ENCODE peak calls at places on chromosomes 2 and 18, in nine cellular contexts. D is SK-N-SH; P is body of pancreas; B is H1; E is left ventricle myocardium inferior; I is CD8-positive, alpha-beta T cell; K is astrocyte of the cerebellum; L is cardiac fibroblast; H is AG10803. V is an unnamed sample.

GRCh38 chr2:177666408-177666807 is 273.8 kb downstream of the AGPS start:
- DNase-seq in D (no peak), P (no peak), B (no peak), E (no peak), I (no peak), K (no peak), L (peak; percentile 22), H (no peak), V (peak; percentile 4)

GRCh38 chr18:47595816-47596501 is 334.5 kb downstream of the SMAD2 start:
- DNase-seq in D (no peak), P (no peak), B (peak; percentile 86), E (no peak), I (no peak), K (no peak), L (no peak), H (no peak), V (peak; percentile 10)

GRCh38 chr2:43075054-43075593 is 151.3 kb downstream of the ZFP36L2 start:
- DNase-seq in D (peak; percentile 66), P (peak; percentile 78), B (no peak), E (peak; percentile 81), I (no peak), K (peak; percentile 94), L (peak; percentile 98), H (peak; percentile 98), V (peak; percentile 100)

GRCh38 chr2:227163998-227164744 is at the start of the genes COL4A3 and COL4A4:
- DNase-seq in D (peak; percentile 55), P (peak; percentile 74), B (peak; percentile 66), E (peak; percentile 78), I (no peak), K (no peak), L (no peak), H (no peak), V (no peak)

GRCh38 chr18:29226201-29226600 is 1049.3 kb upstream of the CDH2 start:
- DNase-seq in D (no peak), P (no peak), B (no peak), E (no peak), I (no peak), K (no peak), L (peak; percentile 30), H (no peak), V (peak; percentile 77)

GRCh38 chr2:96100893-96101304 is 15.5 kb downstream of the ADRA2B start:
- DNase-seq in D (peak; percentile 18), P (peak; percentile 1), B (peak; percentile 32), E (no peak), I (peak; percentile 2), K (no peak), L (no peak), H (no peak), V (no peak)

GRCh38 chr2:12501469-12502147 is 215.1 kb upstream of the TRIB2 start:
- DNase-seq in D (no peak), P (peak; percentile 13), B (no peak), E (peak; percentile 49), I (peak; percentile 56), K (no peak), L (no peak), H (no peak), V (no peak)

GRCh38 chr2:97677480-97677879 is 8.0 kb downstream of the C2orf92 start:
- DNase-seq in D (no peak), P (no peak), B (no peak), E (no peak), I (no peak), K (no peak), L (no peak), H (no peak), V (no peak)

GRCh38 chr2:45802739-45803138 is 151.3 kb downstream of the PRKCE start:
- DNase-seq in D (no peak), P (no peak), B (no peak), E (no peak), I (no peak), K (no peak), L (no peak), H (no peak), V (no peak)

GRCh38 chr2:69100220-69100723 is 87.3 kb downstream of the ANTXR1 start:
- DNase-seq in D (no peak), P (peak; percentile 32), B (no peak), E (no peak), I (no peak), K (no peak), L (peak; percentile 46), H (peak; percentile 91), V (no peak)

GRCh38 chr2:169739351-169739750 is 5.7 kb downstream of the KLHL23 start:
- DNase-seq in D (no peak), P (no peak), B (no peak), E (no peak), I (no peak), K (no peak), L (no peak), H (no peak), V (no peak)

GRCh38 chr2:169734172-169734847 is 678 bp downstream of the KLHL23 start:
- DNase-seq in D (peak; percentile 83), P (peak; percentile 17), B (peak; percentile 76), E (no peak), I (no peak), K (no peak), L (no peak), H (no peak), V (no peak)

GRCh38 chr2:169738566-169739229 is 5.1 kb downstream of the KLHL23 start:
- DNase-seq in D (no peak), P (no peak), B (no peak), E (no peak), I (no peak), K (no peak), L (no peak), H (no peak), V (no peak)

GRCh38 chr2:169735623-169736022 is 2.0 kb downstream of the KLHL23 start:
- DNase-seq in D (no peak), P (no peak), B (no peak), E (no peak), I (no peak), K (no peak), L (no peak), H (no peak), V (no peak)

DNA sequence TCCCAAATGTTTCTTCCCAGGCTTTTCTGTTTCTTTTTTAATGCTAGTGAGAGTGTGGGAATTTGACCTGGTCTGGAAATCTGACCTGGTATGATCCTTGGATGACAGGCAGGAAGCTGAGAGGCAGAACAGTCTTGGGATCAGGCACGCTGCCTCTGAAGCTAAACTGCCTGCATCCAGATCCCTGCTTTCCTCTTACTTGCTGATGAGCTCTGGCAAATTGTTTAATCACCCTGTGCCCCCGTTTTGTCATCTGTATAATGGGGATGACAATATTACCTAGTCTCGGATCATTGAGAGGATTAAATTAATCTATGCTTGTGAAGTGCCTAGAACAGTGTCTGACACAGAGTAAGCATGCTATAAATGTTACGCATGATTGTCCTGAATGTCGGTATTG is 3.3 kb downstream of the KLHL23 start:
- DNase-seq in D (no peak), P (no peak), B (no peak), E (no peak), I (no peak), K (no peak), L (no peak), H (no peak), V (no peak)
- H3K4me3 ChIP-seq in D (peak overlapping the region; percentile 14), P (no peak overlapping the region), B (no peak overlapping the region), E (peak overlapping the region; percentile 78), I (no peak overlapping the region), K (peak overlapping the region; percentile 11), L (no peak overlapping the region), H (no peak overlapping the region), V (no peak overlapping the region)

GRCh38 chr18:68221116-68221724 is 493.7 kb downstream of the TMX3 start:
- DNase-seq in D (no peak), P (no peak), B (no peak), E (no peak), I (no peak), K (no peak), L (no peak), H (peak; percentile 67), V (no peak)
- H3K4me3 ChIP-seq in D (no peak overlapping the region), P (no peak overlapping the region), B (no peak overlapping the region), E (no peak overlapping the region), I (no peak overlapping the region), K (no peak overlapping the region), L (no peak overlapping the region), H (no peak overlapping the region), V (no peak overlapping the region)

DNA sequence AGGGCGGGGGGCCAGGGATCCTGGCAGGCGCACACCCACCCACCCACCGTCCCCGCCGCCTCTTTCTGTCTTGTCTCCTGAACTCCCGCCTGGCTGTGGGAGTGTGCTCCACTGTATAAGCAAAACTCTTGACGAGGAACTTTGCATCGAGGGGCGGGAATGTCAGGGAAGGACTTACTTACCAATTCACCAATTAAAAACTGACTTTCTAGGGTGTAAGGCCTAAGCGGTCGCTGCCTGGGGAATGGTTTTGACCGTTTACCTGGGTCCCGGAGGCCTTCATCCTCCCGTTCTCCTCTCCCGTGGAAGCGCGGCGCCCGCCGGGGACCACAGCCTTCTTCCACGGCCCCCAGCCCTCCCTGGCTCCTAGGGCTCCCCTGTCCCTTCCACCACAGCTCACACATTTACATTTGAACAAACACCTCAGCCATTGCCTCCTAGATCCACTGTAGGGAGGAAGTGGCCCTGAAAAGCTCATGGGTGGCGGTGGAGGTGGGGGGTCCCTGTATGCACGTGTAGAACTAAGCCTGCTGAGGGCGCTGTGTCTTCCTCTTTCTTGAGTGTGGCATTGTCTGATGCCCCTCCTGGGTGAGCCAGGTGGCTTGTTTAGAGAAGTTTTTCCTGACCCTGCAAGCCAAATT is 8.9 kb downstream of the ASIC4 start:
- DNase-seq in D (no peak), P (no peak), B (no peak), E (no peak), I (no peak), K (no peak), L (no peak), H (no peak), V (no peak)
- H3K4me3 ChIP-seq in D (no peak overlapping the region), P (no peak overlapping the region), B (peak overlapping the region; percentile 51), E (peak overlapping the region; percentile 49), I (no peak overlapping the region), K (no peak overlapping the region), L (peak overlapping the region; percentile 18), H (no peak overlapping the region), V (no peak overlapping the region)

GRCh38 chr2:108614043-108614435 is 79.8 kb downstream of the LIMS1 start:
- DNase-seq in D (no peak), P (no peak), B (no peak), E (no peak), I (no peak), K (no peak), L (no peak), H (no peak), V (peak; percentile 49)

GRCh38 chr2:108611021-108611420 is 76.8 kb downstream of the LIMS1 start:
- DNase-seq in D (no peak), P (no peak), B (no peak), E (no peak), I (no peak), K (no peak), L (no peak), H (no peak), V (no peak)

GRCh38 chr2:108612153-108612513 is 77.9 kb downstream of the LIMS1 start:
- DNase-seq in D (no peak), P (peak; percentile 50), B (no peak), E (no peak), I (no peak), K (no peak), L (peak; percentile 43), H (peak; percentile 29), V (peak; percentile 97)

GRCh38 chr2:108613261-108614042 is 79.2 kb downstream of the LIMS1 start:
- DNase-seq in D (peak; percentile 57), P (no peak), B (no peak), E (no peak), I (no peak), K (no peak), L (no peak), H (no peak), V (no peak)

GRCh38 chr2:108612514-108613183 is 78.4 kb downstream of the LIMS1 start:
- DNase-seq in D (no peak), P (no peak), B (no peak), E (no peak), I (peak; percentile 42), K (no peak), L (no peak), H (no peak), V (peak; percentile 95)
- H3K4me3 ChIP-seq in D (no peak overlapping the region), P (no peak overlapping the region), B (no peak overlapping the region), E (no peak overlapping the region), I (no peak overlapping the region), K (no peak overlapping the region), L (no peak overlapping the region), H (no peak overlapping the region), V (no peak overlapping the region)

V was measured in bronchial epithelial cell.